ENCODE peak calls at places on chromosomes 16 and 17, in seven cellular contexts. B is ascending aorta, Q is heart right ventricle, X is Caco-2, U is stomach, T is tibial nerve, P is endodermal cell. S is an unnamed sample.

GRCh38 chr17:67503184-67503583 is 126.1 kb downstream of the PITPNC1 start:
- DNase-seq in B (no peak), X (no peak), T (no peak), P (peak), Q (no peak), U (no peak), S (no peak)

GRCh38 chr16:22126037-22126558 is 33.8 kb downstream of the VWA3A start:
- DNase-seq in P (no peak), B (no peak), X (no peak), T (no peak), U (no peak), Q (no peak), S (no peak)

GRCh38 chr17:43832976-43833829 is at the start of gene MPP3:
- DNase-seq in B (no peak), Q (peak), P (peak), X (peak), U (peak), T (peak), S (no peak)

GRCh38 chr16:27402964-27403600 is 1.1 kb downstream of the IL21R start:
- DNase-seq in X (no peak), Q (no peak), T (no peak), B (no peak), P (no peak), U (no peak), S (no peak)

GRCh38 chr16:53809088-53809951 is 105.4 kb downstream of the FTO start:
- DNase-seq in U (no peak), P (no peak), X (no peak), T (no peak), Q (no peak), B (no peak), S (peak)

GRCh38 chr17:8935194-8935593 is 30.3 kb downstream of the PIK3R5 start:
- DNase-seq in Q (no peak), U (no peak), P (no peak), X (no peak), B (no peak), T (no peak), S (peak)

GRCh38 chr17:48254896-48255295 is 147.3 kb downstream of the SNX11 start:
- DNase-seq in P (no peak), U (no peak), B (no peak), X (no peak), Q (no peak), T (no peak), S (no peak)

GRCh38 chr17:10119203-10120112 is 78.9 kb downstream of the GAS7 start:
- DNase-seq in U (peak), P (peak), B (no peak), T (no peak), Q (no peak), X (peak), S (peak)

GRCh38 chr17:47847341-47848197 is 3.4 kb downstream of the SP6 start:
- DNase-seq in X (no peak), U (no peak), Q (no peak), P (peak), B (no peak), T (no peak), S (no peak)

GRCh38 chr16:31695667-31696066 is 168.0 kb downstream of the AHSP start:
- DNase-seq in B (no peak), U (no peak), T (no peak), X (no peak), P (no peak), Q (no peak), S (no peak)

GRCh38 chr17:2123467-2124251 is 68.8 kb downstream of the HIC1 start:
- DNase-seq in Q (peak), P (peak), B (no peak), U (no peak), X (no peak), T (no peak), S (no peak)

GRCh38 chr17:10428781-10429180 is 7.0 kb upstream of the MYH8 start:
- DNase-seq in B (no peak), P (no peak), T (no peak), X (no peak), U (no peak), Q (no peak), S (no peak)

GRCh38 chr17:69575346-69575761 is 160.9 kb downstream of the MAP2K6 start:
- DNase-seq in P (no peak), T (no peak), U (no peak), B (no peak), Q (peak), X (no peak), S (no peak)

GRCh38 chr16:65274576-65274975 is 152.7 kb upstream of the CDH11 start:
- DNase-seq in U (no peak), Q (no peak), T (no peak), P (no peak), X (no peak), B (no peak), S (no peak)

GRCh38 chr17:14833201-14833773 is 431.8 kb downstream of the PMP22 start:
- DNase-seq in T (no peak), X (no peak), B (no peak), Q (no peak), P (no peak), U (no peak), S (no peak)

GRCh38 chr17:14904406-14904805 is 360.7 kb downstream of the PMP22 start:
- DNase-seq in Q (no peak), P (no peak), T (no peak), U (no peak), X (no peak), B (no peak), S (no peak)

GRCh38 chr17:1733047-1733357 is 8.5 kb downstream of the WDR81 start:
- DNase-seq in X (no peak), B (no peak), Q (no peak), P (no peak), T (no peak), U (no peak), S (no peak)

GRCh38 chr17:48646183-48647102 is 20.3 kb upstream of the HOXB9 start:
- DNase-seq in Q (no peak), B (no peak), X (peak), U (no peak), T (no peak), P (peak), S (no peak)

GRCh38 chr16:4390266-4391260 is 18.9 kb downstream of the VASN start:
- DNase-seq in X (no peak), P (peak), T (no peak), B (no peak), Q (no peak), U (no peak), S (no peak)

GRCh38 chr16:56625943-56626654 is 518 bp downstream of the MT1E start:
- DNase-seq in T (peak), X (no peak), B (peak), P (peak), Q (peak), U (no peak), S (no peak)

GRCh38 chr16:55711959-55712876 is 56.4 kb downstream of the SLC6A2 start:
- DNase-seq in U (peak), B (no peak), T (peak), P (peak), X (peak), Q (peak), S (no peak)

GRCh38 chr16:19505600-19506303 is 16.1 kb downstream of the GDE1 start:
- DNase-seq in P (no peak), B (no peak), Q (peak), X (no peak), U (no peak), T (peak), S (no peak)

GRCh38 chr17:38735161-38735997 is 5.2 kb downstream of the CISD3 start:
- DNase-seq in Q (peak), P (peak), U (peak), T (peak), X (peak), B (no peak), S (no peak)

GRCh38 chr17:37239690-37240344 is 136.0 kb upstream of the C17orf78 start:
- DNase-seq in Q (no peak), B (no peak), T (no peak), U (no peak), X (no peak), P (no peak), S (no peak)

GRCh38 chr16:66728117-66728787 is 23.2 kb downstream of the DYNC1LI2 start:
- DNase-seq in Q (peak), B (no peak), U (peak), X (peak), P (no peak), T (no peak), S (peak)
- TF ChIP-seq CTCF in Q (peak), B (peak), U (peak), X (peak), P (peak), T (peak), S (peak)

GRCh38 chr17:76740329-76741118 is 2.6 kb downstream of the MFSD11 start:
- DNase-seq in P (no peak), X (no peak), Q (peak), T (no peak), U (no peak), B (no peak), S (no peak)
- H3K4me3 ChIP-seq in P (peak), X (no peak), Q (no peak), T (no peak), U (no peak), B (no peak), S (no peak)

DNA sequence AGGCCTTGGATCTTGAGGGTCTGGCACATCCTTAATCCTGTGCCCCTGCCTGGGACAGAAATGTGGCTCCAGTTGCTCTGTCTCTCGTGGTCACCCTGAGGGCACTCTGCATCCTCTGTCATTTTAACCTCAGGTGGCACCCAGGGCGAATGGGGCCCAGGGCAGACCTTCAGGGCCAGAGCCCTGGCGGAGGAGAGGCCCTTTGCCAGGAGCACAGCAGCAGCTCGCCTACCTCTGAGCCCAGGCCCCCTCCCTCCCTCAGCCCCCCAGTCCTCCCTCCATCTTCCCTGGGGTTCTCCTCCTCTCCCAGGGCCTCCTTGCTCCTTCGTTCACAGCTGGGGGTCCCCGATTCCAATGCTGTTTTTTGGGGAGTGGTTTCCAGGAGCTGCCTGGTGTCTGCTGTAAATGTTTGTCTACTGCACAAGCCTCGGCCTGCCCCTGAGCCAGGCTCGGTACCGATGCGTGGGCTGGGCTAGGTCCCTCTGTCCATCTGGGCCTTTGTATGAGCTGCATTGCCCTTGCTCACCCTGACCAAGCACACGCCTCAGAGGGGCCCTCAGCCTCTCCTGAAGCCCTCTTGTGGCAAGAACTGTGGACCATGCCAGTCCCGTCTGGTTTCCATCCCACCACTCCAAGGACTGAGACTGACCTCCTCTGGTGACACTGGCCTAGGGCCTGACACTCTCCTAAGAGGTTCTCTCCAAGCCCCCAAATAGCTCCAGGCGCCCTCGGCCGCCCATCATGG is 4.0 kb upstream of the ADGRG3 start:
- DNase-seq in X (no peak), Q (no peak), T (no peak), B (no peak), U (no peak), P (no peak), S (no peak)
- TF ChIP-seq CTCF in X (peak), Q (no peak), T (no peak), B (no peak), U (no peak), P (peak), S (no peak)

GRCh38 chr16:73054732-73055481 is 7.0 kb upstream of the ZFHX3 start:
- DNase-seq in T (no peak), U (no peak), X (peak), P (peak), Q (no peak), B (no peak), S (peak)
- H3K4me3 ChIP-seq in T (no peak), U (peak), X (no peak), P (no peak), Q (peak), B (peak), S (peak)

GRCh38 chr17:80790981-80791742 is 200.5 kb upstream of the CHMP6 start:
- DNase-seq in T (no peak), X (peak), P (peak), U (no peak), Q (no peak), B (no peak), S (no peak)

GRCh38 chr17:80789356-80789902 is 202.2 kb upstream of the CHMP6 start:
- DNase-seq in X (no peak), U (no peak), P (peak), T (peak), Q (peak), B (no peak), S (no peak)

GRCh38 chr17:80791758-80792284 is 199.8 kb upstream of the CHMP6 start:
- DNase-seq in P (peak), Q (peak), T (peak), U (peak), B (peak), X (peak), S (no peak)

GRCh38 chr17:80792373-80792781 is 199.3 kb upstream of the CHMP6 start:
- DNase-seq in Q (no peak), P (peak), X (no peak), B (no peak), U (no peak), T (no peak), S (no peak)

GRCh38 chr17:80790021-80790765 is 201.4 kb upstream of the CHMP6 start:
- DNase-seq in P (peak), X (no peak), B (no peak), T (no peak), Q (no peak), U (no peak), S (no peak)
- TF ChIP-seq CTCF in P (no peak), X (no peak), B (no peak), T (no peak), Q (no peak), U (no peak), S (no peak)

DNA sequence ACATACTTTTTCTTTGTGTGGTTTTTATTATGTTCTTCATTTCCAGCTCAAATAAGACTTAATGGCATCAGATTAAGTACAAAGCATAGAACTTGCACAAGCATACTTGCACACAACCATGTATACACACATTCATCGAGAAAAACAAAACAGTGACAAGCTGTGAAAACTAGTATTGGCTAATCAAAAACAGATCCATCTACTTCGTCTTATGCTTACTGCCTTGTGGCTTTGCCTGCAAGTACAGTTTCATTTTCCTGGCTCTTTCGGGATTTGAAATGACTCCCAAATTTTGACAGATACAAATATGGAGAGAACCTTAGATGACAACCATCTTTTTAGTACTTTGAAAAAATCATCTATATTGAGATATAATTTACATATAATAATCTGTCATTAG is 338.3 kb downstream of the BCAS3 start:
- DNase-seq in T (no peak), P (no peak), X (no peak), Q (no peak), U (no peak), B (no peak), S (no peak)
- H3K4me3 ChIP-seq in T (no peak), P (no peak), X (no peak), Q (no peak), U (no peak), B (no peak), S (no peak)

GRCh38 chr16:23561586-23561985 is 4.1 kb downstream of the UBFD1 start:
- DNase-seq in Q (no peak), X (no peak), B (no peak), P (no peak), T (no peak), U (no peak), S (no peak)
- TF ChIP-seq CTCF in Q (no peak), X (no peak), B (no peak), P (peak), T (no peak), U (no peak), S (no peak)

GRCh38 chr16:17258848-17259713 is 211.7 kb downstream of the XYLT1 start:
- DNase-seq in U (no peak), P (peak), X (no peak), T (no peak), B (no peak), Q (no peak), S (no peak)
- H3K4me3 ChIP-seq in U (no peak), P (no peak), X (no peak), T (no peak), B (no peak), Q (no peak), S (no peak)

GRCh38 chr17:17062356-17062755 is 20.1 kb downstream of the MPRIP start:
- DNase-seq in U (no peak), P (no peak), T (no peak), X (no peak), Q (no peak), B (no peak), S (no peak)
- TF ChIP-seq CTCF in U (no peak), P (no peak), T (no peak), X (no peak), Q (no peak), B (no peak), S (no peak)